ENCODE peak calls at places on chromosomes 11 and 22, in ten cellular contexts. T is activated naive CD4-positive, alpha-beta T cell; S is stimulated activated CD8-positive, alpha-beta memory T cell treated with anti-CD3 and anti-CD28 coated beads, Interleukin-7, amount 100 ng/mL, for 1 hour; M is astrocyte of the cerebellum; X is stimulated activated CD4-positive, alpha-beta T cell treated with anti-CD3 and anti-CD28 coated beads, Interleukin-2, amount 100 ng/mL, for 24 hours; L is neural crest cell; I is NCI-H1417; N is activated T-cell treated with anti-CD3 and anti-CD28 coated beads for 1 hour; W is fibroblast of the conjunctiva; Y is IMR-90. R is an unnamed sample.

GRCh38 chr11:75816561-75817239 is 1.7 kb downstream of the UVRAG start:
- DNase-seq in T (no peak), S (no peak), M (no peak), X (no peak), L (no peak), I (peak), N (no peak), W (no peak), Y (no peak), R (no peak)

GRCh38 chr11:80586464-80586863 is 1145.6 kb upstream of the TENM4 start:
- DNase-seq in T (no peak), S (no peak), M (no peak), X (no peak), L (no peak), I (no peak), N (no peak), W (no peak), Y (peak), R (no peak)

GRCh38 chr11:57370251-57370650 is 10.7 kb downstream of the PRG3 start:
- DNase-seq in T (no peak), S (no peak), M (no peak), X (no peak), L (no peak), I (no peak), N (no peak), W (no peak), Y (peak), R (no peak)

GRCh38 chr11:47393163-47394049 is 15.0 kb upstream of the SLC39A13 start:
- DNase-seq in T (no peak), S (no peak), M (no peak), X (no peak), L (no peak), I (no peak), N (no peak), W (no peak), Y (peak), R (no peak)

GRCh38 chr11:2442554-2442953 is 1.8 kb downstream of the TRPM5 start:
- DNase-seq in T (no peak), S (no peak), M (no peak), X (no peak), L (no peak), I (peak), N (no peak), W (no peak), Y (no peak), R (no peak)

GRCh38 chr11:129324533-129325175 is 51.0 kb upstream of the BARX2 start:
- DNase-seq in T (no peak), S (no peak), M (no peak), X (no peak), L (no peak), I (peak), N (no peak), W (no peak), Y (no peak), R (peak)

GRCh38 chr22:45893516-45893915 is 83.4 kb downstream of the WNT7B start:
- DNase-seq in T (no peak), S (no peak), M (no peak), X (no peak), L (no peak), I (no peak), N (no peak), W (no peak), Y (peak), R (no peak)

GRCh38 chr11:129538323-129538722 is 162.7 kb downstream of the BARX2 start:
- DNase-seq in T (no peak), S (no peak), M (no peak), X (no peak), L (no peak), I (no peak), N (no peak), W (no peak), Y (no peak), R (no peak)

GRCh38 chr22:27260087-27260730 is 541.3 kb downstream of the MN1 start:
- DNase-seq in T (no peak), S (no peak), M (no peak), X (no peak), L (no peak), I (no peak), N (no peak), W (no peak), Y (no peak), R (no peak)

GRCh38 chr11:110891411-110891810 is 179.2 kb upstream of the ARHGAP20 start:
- DNase-seq in T (no peak), S (no peak), M (peak), X (no peak), L (no peak), I (no peak), N (no peak), W (no peak), Y (peak), R (no peak)